ENCODE peak calls at places on chromosome 10, in ten cellular contexts. One of them, this sample, is unnamed.
A peak's percentile ranks its signal among the peaks of the same experiment; 100 is the strongest.

GRCh38 chr10:7094781-7095180 is 316.1 kb downstream of the SFMBT2 start:
- DNase-seq in fibroblast of mammary gland: no peak
- DNase-seq in psoas muscle: no peak
- DNase-seq in WTC11: no peak
- DNase-seq in CD8-positive, alpha-beta T cell: no peak
- DNase-seq in ovary: no peak
- DNase-seq in activated B cell treated with CpG ODN at 0.5 μM for 24 hours: no peak
- DNase-seq in kidney epithelial cell: no peak
- DNase-seq in HFFc6: no peak
- DNase-seq in progenitor cell of endocrine pancreas: no peak
- DNase-seq in this sample: no peak

GRCh38 chr10:78731675-78732074 is 337.1 kb upstream of the ZMIZ1 start:
- DNase-seq in fibroblast of mammary gland: no peak
- DNase-seq in WTC11: no peak
- DNase-seq in progenitor cell of endocrine pancreas: no peak
- DNase-seq in HFFc6: no peak
- DNase-seq in ovary: no peak
- DNase-seq in kidney epithelial cell: no peak
- DNase-seq in psoas muscle: no peak
- DNase-seq in activated B cell treated with CpG ODN at 0.5 μM for 24 hours: no peak
- DNase-seq in CD8-positive, alpha-beta T cell: no peak
- DNase-seq in this sample: no peak

GRCh38 chr10:91000470-91000869 is 79.6 kb upstream of the ANKRD1 start:
- DNase-seq in WTC11: no peak
- DNase-seq in HFFc6: no peak
- DNase-seq in kidney epithelial cell: no peak
- DNase-seq in CD8-positive, alpha-beta T cell: no peak
- DNase-seq in psoas muscle: no peak
- DNase-seq in activated B cell treated with CpG ODN at 0.5 μM for 24 hours: no peak
- DNase-seq in ovary: no peak
- DNase-seq in progenitor cell of endocrine pancreas: no peak
- DNase-seq in fibroblast of mammary gland: no peak
- DNase-seq in this sample: no peak

GRCh38 chr10:603745-604144 is 85.7 kb downstream of the DIP2C start:
- DNase-seq in HFFc6: no peak
- DNase-seq in CD8-positive, alpha-beta T cell: no peak
- DNase-seq in fibroblast of mammary gland: no peak
- DNase-seq in psoas muscle: no peak
- DNase-seq in activated B cell treated with CpG ODN at 0.5 μM for 24 hours: no peak
- DNase-seq in ovary: no peak
- DNase-seq in kidney epithelial cell: no peak
- DNase-seq in WTC11: no peak
- DNase-seq in progenitor cell of endocrine pancreas: no peak
- DNase-seq in this sample: no peak

GRCh38 chr10:14952851-14953451 is 945 bp downstream of the DCLRE1C start:
- DNase-seq in CD8-positive, alpha-beta T cell: no peak
- DNase-seq in HFFc6: no peak
- DNase-seq in ovary: no peak
- DNase-seq in kidney epithelial cell: no peak
- DNase-seq in WTC11: peak; percentile 18
- DNase-seq in psoas muscle: no peak
- DNase-seq in progenitor cell of endocrine pancreas: no peak
- DNase-seq in fibroblast of mammary gland: no peak
- DNase-seq in activated B cell treated with CpG ODN at 0.5 μM for 24 hours: no peak
- DNase-seq in this sample: no peak

GRCh38 chr10:69279110-69279509 is 814 bp downstream of the HK1 start:
- DNase-seq in activated B cell treated with CpG ODN at 0.5 μM for 24 hours: no peak
- DNase-seq in HFFc6: no peak
- DNase-seq in CD8-positive, alpha-beta T cell: no peak
- DNase-seq in WTC11: no peak
- DNase-seq in ovary: no peak
- DNase-seq in kidney epithelial cell: no peak
- DNase-seq in fibroblast of mammary gland: no peak
- DNase-seq in psoas muscle: no peak
- DNase-seq in progenitor cell of endocrine pancreas: no peak
- DNase-seq in this sample: no peak

GRCh38 chr10:111018021-111018420 is 58.8 kb upstream of the ADRA2A start:
- DNase-seq in HFFc6: no peak
- DNase-seq in kidney epithelial cell: no peak
- DNase-seq in CD8-positive, alpha-beta T cell: no peak
- DNase-seq in fibroblast of mammary gland: peak; percentile 37
- DNase-seq in progenitor cell of endocrine pancreas: no peak
- DNase-seq in ovary: no peak
- DNase-seq in psoas muscle: no peak
- DNase-seq in WTC11: no peak
- DNase-seq in activated B cell treated with CpG ODN at 0.5 μM for 24 hours: no peak
- DNase-seq in this sample: no peak

GRCh38 chr10:124259139-124259825 is 159.4 kb downstream of the OAT start:
- DNase-seq in psoas muscle: no peak
- DNase-seq in activated B cell treated with CpG ODN at 0.5 μM for 24 hours: no peak
- DNase-seq in HFFc6: no peak
- DNase-seq in fibroblast of mammary gland: no peak
- DNase-seq in CD8-positive, alpha-beta T cell: no peak
- DNase-seq in WTC11: peak; percentile 51
- DNase-seq in kidney epithelial cell: no peak
- DNase-seq in ovary: no peak
- DNase-seq in progenitor cell of endocrine pancreas: no peak
- DNase-seq in this sample: no peak

GRCh38 chr10:125343118-125343752 is 182.9 kb upstream of the CTBP2 start:
- DNase-seq in ovary: no peak
- DNase-seq in HFFc6: peak; percentile 8
- DNase-seq in WTC11: peak; percentile 38
- DNase-seq in CD8-positive, alpha-beta T cell: no peak
- DNase-seq in psoas muscle: no peak
- DNase-seq in progenitor cell of endocrine pancreas: no peak
- DNase-seq in activated B cell treated with CpG ODN at 0.5 μM for 24 hours: no peak
- DNase-seq in kidney epithelial cell: no peak
- DNase-seq in fibroblast of mammary gland: peak; percentile 39
- DNase-seq in this sample: peak; percentile 13

GRCh38 chr10:43046288-43046991 is 30.4 kb upstream of the RET start:
- DNase-seq in activated B cell treated with CpG ODN at 0.5 μM for 24 hours: peak; percentile 6
- DNase-seq in progenitor cell of endocrine pancreas: no peak
- DNase-seq in psoas muscle: no peak
- DNase-seq in ovary: no peak
- DNase-seq in CD8-positive, alpha-beta T cell: no peak
- DNase-seq in WTC11: no peak
- DNase-seq in kidney epithelial cell: no peak
- DNase-seq in HFFc6: no peak
- DNase-seq in fibroblast of mammary gland: no peak
- DNase-seq in this sample: no peak

GRCh38 chr10:4334076-4334475 is 491.9 kb upstream of the AKR1E2 start:
- DNase-seq in activated B cell treated with CpG ODN at 0.5 μM for 24 hours: no peak
- DNase-seq in progenitor cell of endocrine pancreas: no peak
- DNase-seq in ovary: no peak
- DNase-seq in HFFc6: no peak
- DNase-seq in kidney epithelial cell: no peak
- DNase-seq in psoas muscle: no peak
- DNase-seq in CD8-positive, alpha-beta T cell: no peak
- DNase-seq in fibroblast of mammary gland: no peak
- DNase-seq in WTC11: no peak
- DNase-seq in this sample: no peak

GRCh38 chr10:31118561-31118960 is 86.9 kb upstream of the ZNF438 start:
- DNase-seq in fibroblast of mammary gland: no peak
- DNase-seq in psoas muscle: no peak
- DNase-seq in HFFc6: peak; percentile 41
- DNase-seq in progenitor cell of endocrine pancreas: no peak
- DNase-seq in kidney epithelial cell: no peak
- DNase-seq in ovary: no peak
- DNase-seq in activated B cell treated with CpG ODN at 0.5 μM for 24 hours: no peak
- DNase-seq in WTC11: no peak
- DNase-seq in CD8-positive, alpha-beta T cell: no peak
- DNase-seq in this sample: no peak

GRCh38 chr10:8036521-8037198 is 17.8 kb upstream of the GATA3 start:
- DNase-seq in HFFc6: no peak
- DNase-seq in psoas muscle: no peak
- DNase-seq in ovary: no peak
- DNase-seq in activated B cell treated with CpG ODN at 0.5 μM for 24 hours: no peak
- DNase-seq in fibroblast of mammary gland: no peak
- DNase-seq in WTC11: no peak
- DNase-seq in kidney epithelial cell: no peak
- DNase-seq in progenitor cell of endocrine pancreas: no peak
- DNase-seq in CD8-positive, alpha-beta T cell: no peak
- DNase-seq in this sample: no peak

GRCh38 chr10:46297406-46298204 is 10.8 kb downstream of the ANTXRL start:
- DNase-seq in HFFc6: no peak
- DNase-seq in fibroblast of mammary gland: no peak
- DNase-seq in WTC11: no peak
- DNase-seq in CD8-positive, alpha-beta T cell: no peak
- DNase-seq in kidney epithelial cell: no peak
- DNase-seq in ovary: no peak
- DNase-seq in progenitor cell of endocrine pancreas: no peak
- DNase-seq in psoas muscle: no peak
- DNase-seq in activated B cell treated with CpG ODN at 0.5 μM for 24 hours: no peak
- DNase-seq in this sample: no peak

GRCh38 chr10:84429926-84430520 is 101.6 kb downstream of the CCSER2 start:
- DNase-seq in WTC11: peak; percentile 89
- DNase-seq in psoas muscle: peak; percentile 34
- DNase-seq in CD8-positive, alpha-beta T cell: peak; percentile 45
- DNase-seq in activated B cell treated with CpG ODN at 0.5 μM for 24 hours: no peak
- DNase-seq in HFFc6: peak; percentile 25
- DNase-seq in kidney epithelial cell: peak; percentile 19
- DNase-seq in progenitor cell of endocrine pancreas: peak; percentile 22
- DNase-seq in ovary: peak; percentile 14
- DNase-seq in fibroblast of mammary gland: peak; percentile 60
- DNase-seq in this sample: peak; percentile 55
- TF ChIP-seq CTCF in WTC11: peak; percentile 72
- TF ChIP-seq CTCF in psoas muscle: peak; percentile 64
- TF ChIP-seq CTCF in CD8-positive, alpha-beta T cell: peak; percentile 78
- TF ChIP-seq CTCF in activated B cell treated with CpG ODN at 0.5 μM for 24 hours: peak; percentile 34
- TF ChIP-seq CTCF in HFFc6: peak; percentile 88
- TF ChIP-seq CTCF in kidney epithelial cell: peak; percentile 83
- TF ChIP-seq CTCF in progenitor cell of endocrine pancreas: peak; percentile 63
- TF ChIP-seq CTCF in ovary: no peak
- TF ChIP-seq CTCF in fibroblast of mammary gland: peak; percentile 80
- TF ChIP-seq CTCF in this sample: peak; percentile 75

GRCh38 chr10:104101902-104102301 is 16.2 kb upstream of the COL17A1 start:
- DNase-seq in activated B cell treated with CpG ODN at 0.5 μM for 24 hours: no peak
- DNase-seq in kidney epithelial cell: no peak
- DNase-seq in CD8-positive, alpha-beta T cell: no peak
- DNase-seq in ovary: no peak
- DNase-seq in fibroblast of mammary gland: no peak
- DNase-seq in HFFc6: no peak
- DNase-seq in psoas muscle: no peak
- DNase-seq in progenitor cell of endocrine pancreas: no peak
- DNase-seq in WTC11: no peak
- DNase-seq in this sample: no peak

GRCh38 chr10:104098360-104098925 is 12.8 kb upstream of the COL17A1 start:
- DNase-seq in progenitor cell of endocrine pancreas: no peak
- DNase-seq in kidney epithelial cell: no peak
- DNase-seq in psoas muscle: no peak
- DNase-seq in fibroblast of mammary gland: peak; percentile 16
- DNase-seq in CD8-positive, alpha-beta T cell: no peak
- DNase-seq in HFFc6: peak; percentile 21
- DNase-seq in ovary: no peak
- DNase-seq in activated B cell treated with CpG ODN at 0.5 μM for 24 hours: no peak
- DNase-seq in WTC11: no peak
- DNase-seq in this sample: no peak

GRCh38 chr10:104099941-104100340 is 14.3 kb upstream of the COL17A1 start:
- DNase-seq in activated B cell treated with CpG ODN at 0.5 μM for 24 hours: no peak
- DNase-seq in kidney epithelial cell: no peak
- DNase-seq in psoas muscle: no peak
- DNase-seq in fibroblast of mammary gland: no peak
- DNase-seq in HFFc6: no peak
- DNase-seq in CD8-positive, alpha-beta T cell: no peak
- DNase-seq in ovary: no peak
- DNase-seq in progenitor cell of endocrine pancreas: no peak
- DNase-seq in WTC11: no peak
- DNase-seq in this sample: no peak

GRCh38 chr10:104099274-104099673 is 13.6 kb upstream of the COL17A1 start:
- DNase-seq in HFFc6: no peak
- DNase-seq in ovary: no peak
- DNase-seq in CD8-positive, alpha-beta T cell: no peak
- DNase-seq in WTC11: no peak
- DNase-seq in fibroblast of mammary gland: peak; percentile 37
- DNase-seq in kidney epithelial cell: no peak
- DNase-seq in activated B cell treated with CpG ODN at 0.5 μM for 24 hours: no peak
- DNase-seq in progenitor cell of endocrine pancreas: no peak
- DNase-seq in psoas muscle: no peak
- DNase-seq in this sample: no peak

GRCh38 chr10:104100795-104101194 is 15.1 kb upstream of the COL17A1 start:
- DNase-seq in progenitor cell of endocrine pancreas: no peak
- DNase-seq in CD8-positive, alpha-beta T cell: no peak
- DNase-seq in psoas muscle: no peak
- DNase-seq in kidney epithelial cell: no peak
- DNase-seq in ovary: no peak
- DNase-seq in HFFc6: no peak
- DNase-seq in activated B cell treated with CpG ODN at 0.5 μM for 24 hours: no peak
- DNase-seq in WTC11: no peak
- DNase-seq in fibroblast of mammary gland: no peak
- DNase-seq in this sample: no peak
- TF ChIP-seq CTCF in progenitor cell of endocrine pancreas: no peak
- TF ChIP-seq CTCF in CD8-positive, alpha-beta T cell: no peak
- TF ChIP-seq CTCF in psoas muscle: no peak
- TF ChIP-seq CTCF in kidney epithelial cell: no peak
- TF ChIP-seq CTCF in ovary: no peak
- TF ChIP-seq CTCF in HFFc6: no peak
- TF ChIP-seq CTCF in activated B cell treated with CpG ODN at 0.5 μM for 24 hours: no peak
- TF ChIP-seq CTCF in WTC11: no peak
- TF ChIP-seq CTCF in fibroblast of mammary gland: no peak
- TF ChIP-seq CTCF in this sample: no peak

GRCh38 chr10:105354010-105354409 is 712.9 kb downstream of the SORCS3 start:
- DNase-seq in HFFc6: no peak
- DNase-seq in kidney epithelial cell: no peak
- DNase-seq in progenitor cell of endocrine pancreas: no peak
- DNase-seq in WTC11: no peak
- DNase-seq in activated B cell treated with CpG ODN at 0.5 μM for 24 hours: no peak
- DNase-seq in ovary: no peak
- DNase-seq in CD8-positive, alpha-beta T cell: no peak
- DNase-seq in psoas muscle: no peak
- DNase-seq in fibroblast of mammary gland: no peak
- DNase-seq in this sample: no peak

DNA sequence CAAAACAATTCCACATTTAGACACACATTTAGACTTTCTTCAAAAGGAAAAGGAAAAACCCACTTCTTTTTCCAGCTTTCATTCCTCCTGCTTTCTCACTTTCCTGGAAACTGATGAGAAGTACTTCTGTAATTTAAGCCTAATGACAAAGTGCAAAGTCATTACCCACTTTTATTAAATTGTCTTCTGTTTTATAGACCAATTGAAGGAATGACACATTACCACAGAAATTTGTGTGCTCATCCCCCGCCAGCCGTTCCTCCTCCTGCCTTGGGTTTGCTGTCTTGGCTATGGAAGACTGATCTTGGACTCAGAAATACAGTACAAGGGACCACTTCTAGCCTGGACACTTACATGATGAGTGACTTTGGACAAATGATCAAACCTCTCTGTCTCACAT is 717.8 kb downstream of the SORCS3 start:
- DNase-seq in activated B cell treated with CpG ODN at 0.5 μM for 24 hours: no peak
- DNase-seq in CD8-positive, alpha-beta T cell: no peak
- DNase-seq in WTC11: no peak
- DNase-seq in fibroblast of mammary gland: no peak
- DNase-seq in progenitor cell of endocrine pancreas: no peak
- DNase-seq in HFFc6: no peak
- DNase-seq in kidney epithelial cell: peak; percentile 56
- DNase-seq in ovary: no peak
- DNase-seq in psoas muscle: no peak
- DNase-seq in this sample: no peak
- TF ChIP-seq CTCF in activated B cell treated with CpG ODN at 0.5 μM for 24 hours: no peak
- TF ChIP-seq CTCF in CD8-positive, alpha-beta T cell: no peak
- TF ChIP-seq CTCF in WTC11: no peak
- TF ChIP-seq CTCF in fibroblast of mammary gland: no peak
- TF ChIP-seq CTCF in progenitor cell of endocrine pancreas: no peak
- TF ChIP-seq CTCF in HFFc6: no peak
- TF ChIP-seq CTCF in kidney epithelial cell: no peak
- TF ChIP-seq CTCF in ovary: no peak
- TF ChIP-seq CTCF in psoas muscle: no peak
- TF ChIP-seq CTCF in this sample: no peak

GRCh38 chr10:62492012-62492869 is 118.1 kb downstream of the ZNF365 start:
- DNase-seq in activated B cell treated with CpG ODN at 0.5 μM for 24 hours: no peak
- DNase-seq in progenitor cell of endocrine pancreas: no peak
- DNase-seq in HFFc6: peak; percentile 9
- DNase-seq in ovary: no peak
- DNase-seq in psoas muscle: no peak
- DNase-seq in WTC11: no peak
- DNase-seq in CD8-positive, alpha-beta T cell: no peak
- DNase-seq in kidney epithelial cell: no peak
- DNase-seq in fibroblast of mammary gland: peak; percentile 74
- DNase-seq in this sample: no peak
- TF ChIP-seq CTCF in activated B cell treated with CpG ODN at 0.5 μM for 24 hours: no peak
- TF ChIP-seq CTCF in progenitor cell of endocrine pancreas: peak; percentile 68
- TF ChIP-seq CTCF in HFFc6: peak; percentile 79
- TF ChIP-seq CTCF in ovary: no peak
- TF ChIP-seq CTCF in psoas muscle: no peak
- TF ChIP-seq CTCF in WTC11: no peak
- TF ChIP-seq CTCF in CD8-positive, alpha-beta T cell: peak; percentile 55
- TF ChIP-seq CTCF in kidney epithelial cell: peak; percentile 65
- TF ChIP-seq CTCF in fibroblast of mammary gland: peak; percentile 74
- TF ChIP-seq CTCF in this sample: peak; percentile 67

This sample was measured in neural crest cell.